ENCODE peak calls at places on chromosomes 5 and 9, in eight cellular contexts. S is esophagus squamous epithelium, D is stomach, V is NT2/D1, U is endodermal cell, C is nucleus accumbens, Y is amygdala, N is NCI-H1092 treated with DMSO at 0.1 percent for 48 hours. I is an unnamed sample.

GRCh38 chr5:115470921-115471320 is 73.7 kb downstream of the FEM1C start:
- DNase-seq in U (no peak), N (no peak), D (no peak), C (no peak), Y (no peak), V (no peak), S (no peak), I (no peak)

GRCh38 chr5:61162832-61163567 is 732 bp upstream of the SMIM15 start:
- DNase-seq in S (no peak), V (no peak), Y (no peak), C (no peak), U (no peak), D (no peak), N (peak; percentile 5), I (no peak)

GRCh38 chr5:88058625-88059024 is 210.0 kb downstream of the TMEM161B start:
- DNase-seq in C (no peak), S (no peak), Y (no peak), N (no peak), V (no peak), D (no peak), U (no peak), I (no peak)

GRCh38 chr9:74760031-74760700 is 127.6 kb downstream of the TRPM6 start:
- DNase-seq in S (no peak), U (no peak), Y (no peak), C (no peak), N (no peak), V (no peak), D (no peak), I (no peak)

GRCh38 chr5:166695311-166695710 is 1596.1 kb upstream of the WWC1 start:
- DNase-seq in D (no peak), V (no peak), U (no peak), Y (no peak), N (no peak), S (no peak), C (no peak), I (no peak)

GRCh38 chr5:74766348-74766886 is 500 bp downstream of the GFM2 start:
- DNase-seq in C (no peak), Y (no peak), N (peak; percentile 19), D (no peak), S (no peak), V (no peak), U (no peak), I (peak; percentile 69)

GRCh38 chr5:156411131-156411727 is 84.3 kb downstream of the SGCD start:
- DNase-seq in V (no peak), N (no peak), S (no peak), C (no peak), U (no peak), Y (no peak), D (no peak), I (no peak)

GRCh38 chr9:96274939-96275338 is 27.0 kb downstream of the HSD17B3 start:
- DNase-seq in N (no peak), V (no peak), S (no peak), D (no peak), Y (no peak), C (no peak), U (no peak), I (no peak)

GRCh38 chr5:156991714-156992113 is 28.7 kb upstream of the TIMD4 start:
- DNase-seq in N (no peak), S (no peak), Y (no peak), U (no peak), D (no peak), C (no peak), V (no peak), I (no peak)

GRCh38 chr9:23050548-23050947 is 603.9 kb downstream of the DMRTA1 start:
- DNase-seq in N (no peak), C (no peak), V (no peak), Y (no peak), S (no peak), U (no peak), D (no peak), I (no peak)

GRCh38 chr5:35771321-35771720 is 85.4 kb upstream of the IL7R start:
- DNase-seq in S (no peak), U (no peak), Y (no peak), D (no peak), N (no peak), V (no peak), C (no peak), I (no peak)

GRCh38 chr5:112917453-112918005 is 4.5 kb downstream of the REEP5 start:
- DNase-seq in U (peak; percentile 73), N (no peak), C (no peak), Y (no peak), D (no peak), V (no peak), S (no peak), I (no peak)

GRCh38 chr9:93147632-93148031 is 13.6 kb upstream of the NINJ1 start:
- DNase-seq in S (no peak), Y (no peak), N (no peak), U (no peak), C (no peak), V (no peak), D (no peak), I (no peak)

GRCh38 chr9:129554649-129555048 is 66.3 kb downstream of the C9orf50 start:
- DNase-seq in Y (no peak), U (peak; percentile 72), S (no peak), N (no peak), D (no peak), V (no peak), C (no peak), I (no peak)

GRCh38 chr5:50744761-50745160 is 78.3 kb downstream of the PARP8 start:
- DNase-seq in S (no peak), U (no peak), C (no peak), Y (no peak), V (no peak), D (no peak), N (no peak), I (no peak)

GRCh38 chr5:143572270-143572669 is 168.8 kb upstream of the NR3C1 start:
- DNase-seq in C (no peak), Y (no peak), D (no peak), S (no peak), N (no peak), U (no peak), V (no peak), I (no peak)

GRCh38 chr9:106772523-106773290 is 90.3 kb upstream of the ZNF462 start:
- DNase-seq in N (no peak), C (no peak), D (no peak), U (no peak), Y (no peak), S (no peak), V (no peak), I (no peak)

GRCh38 chr5:84255318-84255717 is 129.4 kb downstream of the EDIL3 start:
- DNase-seq in C (no peak), N (no peak), S (no peak), U (no peak), V (no peak), D (no peak), Y (no peak), I (no peak)

GRCh38 chr9:77707696-77708095 is 59.6 kb upstream of the GNA14 start:
- DNase-seq in Y (no peak), N (no peak), V (no peak), C (no peak), S (no peak), D (peak; percentile 40), U (no peak), I (no peak)

GRCh38 chr9:472676-473075 is 258.0 kb downstream of the DOCK8 start:
- DNase-seq in C (no peak), Y (no peak), S (no peak), N (no peak), U (no peak), D (no peak), V (no peak), I (no peak)

GRCh38 chr9:33272061-33272460 is 7.2 kb downstream of the CHMP5 start:
- DNase-seq in D (no peak), C (no peak), S (no peak), U (no peak), N (no peak), Y (no peak), V (no peak), I (no peak)

GRCh38 chr9:20355022-20355421 is 267.3 kb downstream of the MLLT3 start:
- DNase-seq in V (no peak), N (no peak), S (no peak), C (no peak), D (no peak), Y (no peak), U (no peak), I (no peak)

GRCh38 chr5:81290146-81290545 is 11.2 kb upstream of the ZCCHC9 start:
- DNase-seq in N (no peak), Y (no peak), U (no peak), D (no peak), V (no peak), S (no peak), C (no peak), I (no peak)

GRCh38 chr5:131107128-131107527 is 57.9 kb downstream of the HINT1 start:
- DNase-seq in V (no peak), N (no peak), Y (no peak), C (no peak), S (no peak), U (no peak), D (no peak), I (no peak)

GRCh38 chr5:151030377-151030776 is 10.0 kb downstream of the GPX3 start:
- DNase-seq in D (no peak), S (no peak), U (no peak), V (no peak), C (no peak), N (no peak), Y (no peak), I (no peak)

GRCh38 chr5:1800470-1801060 is 642 bp upstream of the NDUFS6 start:
- DNase-seq in N (peak; percentile 57), D (no peak), V (no peak), Y (no peak), S (no peak), U (no peak), C (no peak), I (peak; percentile 75)

GRCh38 chr5:173496883-173497255 is 119.6 kb downstream of the BOD1 start:
- DNase-seq in C (no peak), U (no peak), V (no peak), S (no peak), N (no peak), Y (no peak), D (no peak), I (no peak)

GRCh38 chr5:119280380-119280779 is 75.4 kb upstream of the TNFAIP8 start:
- DNase-seq in S (no peak), N (no peak), C (no peak), U (no peak), D (no peak), Y (no peak), V (no peak), I (no peak)

GRCh38 chr9:114238471-114238870 is 83.1 kb downstream of the COL27A1 start:
- DNase-seq in D (no peak), V (no peak), C (no peak), U (no peak), Y (no peak), S (no peak), N (no peak), I (no peak)

GRCh38 chr9:16445141-16445920 is 425.1 kb downstream of the BNC2 start:
- DNase-seq in C (no peak), S (no peak), D (no peak), U (no peak), V (no peak), Y (no peak), N (peak; percentile 52), I (peak; percentile 11)

GRCh38 chr5:39072915-39073758 is 1.1 kb downstream of the RICTOR start:
- DNase-seq in D (peak; percentile 47), N (peak; percentile 53), C (peak; percentile 33), U (peak; percentile 84), V (no peak), S (no peak), Y (peak; percentile 82), I (peak; percentile 59)

GRCh38 chr9:38211002-38211401 is 142.0 kb upstream of the SHB start:
- DNase-seq in S (no peak), V (no peak), D (no peak), C (no peak), Y (no peak), U (no peak), N (no peak), I (no peak)

GRCh38 chr9:97737429-97737828 is 40.3 kb upstream of the XPA start:
- DNase-seq in U (peak; percentile 84), C (no peak), S (no peak), N (no peak), Y (no peak), V (no peak), D (no peak), I (no peak)

I was measured in globus pallidus.